ENCODE peak calls at places on chromosome 1, in four cellular contexts. One of them, this sample, is unnamed.

GRCh38 chr1:109788695-109789521 is 25.2 kb upstream of the EPS8L3 start:
- DNase-seq in right cardiac atrium: no peak
- DNase-seq in aorta: peak; percentile 72
- DNase-seq in stimulated activated CD4-positive, alpha-beta T cell treated with anti-CD3 and anti-CD28 coated beads, TNF-alpha, amount 100 ng/mL, for 1 hour: no peak
- DNase-seq in this sample: no peak

GRCh38 chr1:78236711-78237110 is 190.9 kb downstream of the GIPC2 start:
- DNase-seq in right cardiac atrium: no peak
- DNase-seq in aorta: no peak
- DNase-seq in stimulated activated CD4-positive, alpha-beta T cell treated with anti-CD3 and anti-CD28 coated beads, TNF-alpha, amount 100 ng/mL, for 1 hour: no peak
- DNase-seq in this sample: peak; percentile 20

GRCh38 chr1:32767641-32768040 is 49.5 kb downstream of the YARS1 start:
- DNase-seq in right cardiac atrium: peak; percentile 41
- DNase-seq in aorta: peak; percentile 66
- DNase-seq in stimulated activated CD4-positive, alpha-beta T cell treated with anti-CD3 and anti-CD28 coated beads, TNF-alpha, amount 100 ng/mL, for 1 hour: no peak
- DNase-seq in this sample: no peak

GRCh38 chr1:197320991-197321531 is 53.0 kb downstream of the CRB1 start:
- DNase-seq in right cardiac atrium: no peak
- DNase-seq in aorta: no peak
- DNase-seq in stimulated activated CD4-positive, alpha-beta T cell treated with anti-CD3 and anti-CD28 coated beads, TNF-alpha, amount 100 ng/mL, for 1 hour: no peak
- DNase-seq in this sample: peak; percentile 96

GRCh38 chr1:228390649-228391048 is 16.0 kb downstream of the TRIM11 start:
- DNase-seq in right cardiac atrium: no peak
- DNase-seq in aorta: no peak
- DNase-seq in stimulated activated CD4-positive, alpha-beta T cell treated with anti-CD3 and anti-CD28 coated beads, TNF-alpha, amount 100 ng/mL, for 1 hour: no peak
- DNase-seq in this sample: no peak

GRCh38 chr1:15849775-15850449 is 2.4 kb downstream of the SPEN start:
- DNase-seq in right cardiac atrium: no peak
- DNase-seq in aorta: no peak
- DNase-seq in stimulated activated CD4-positive, alpha-beta T cell treated with anti-CD3 and anti-CD28 coated beads, TNF-alpha, amount 100 ng/mL, for 1 hour: no peak
- DNase-seq in this sample: peak; percentile 80

GRCh38 chr1:246532519-246532918 is 25.4 kb upstream of the SMYD3 start:
- DNase-seq in right cardiac atrium: no peak
- DNase-seq in aorta: no peak
- DNase-seq in stimulated activated CD4-positive, alpha-beta T cell treated with anti-CD3 and anti-CD28 coated beads, TNF-alpha, amount 100 ng/mL, for 1 hour: no peak
- DNase-seq in this sample: no peak

GRCh38 chr1:170967042-170967910 is 31.9 kb downstream of the MROH9 start:
- DNase-seq in right cardiac atrium: no peak
- DNase-seq in aorta: no peak
- DNase-seq in stimulated activated CD4-positive, alpha-beta T cell treated with anti-CD3 and anti-CD28 coated beads, TNF-alpha, amount 100 ng/mL, for 1 hour: no peak
- DNase-seq in this sample: peak; percentile 66

GRCh38 chr1:56688522-56689026 is 43.5 kb downstream of the PRKAA2 start:
- DNase-seq in right cardiac atrium: no peak
- DNase-seq in aorta: no peak
- DNase-seq in stimulated activated CD4-positive, alpha-beta T cell treated with anti-CD3 and anti-CD28 coated beads, TNF-alpha, amount 100 ng/mL, for 1 hour: no peak
- DNase-seq in this sample: peak; percentile 85

GRCh38 chr1:43931711-43932660 is 1.6 kb upstream of the ARTN start:
- DNase-seq in right cardiac atrium: no peak
- DNase-seq in aorta: peak; percentile 61
- DNase-seq in stimulated activated CD4-positive, alpha-beta T cell treated with anti-CD3 and anti-CD28 coated beads, TNF-alpha, amount 100 ng/mL, for 1 hour: no peak
- DNase-seq in this sample: no peak

GRCh38 chr1:110647254-110647891 is 27.4 kb downstream of the KCNA3 start:
- DNase-seq in right cardiac atrium: no peak
- DNase-seq in aorta: no peak
- DNase-seq in stimulated activated CD4-positive, alpha-beta T cell treated with anti-CD3 and anti-CD28 coated beads, TNF-alpha, amount 100 ng/mL, for 1 hour: no peak
- DNase-seq in this sample: no peak

GRCh38 chr1:193850745-193851144 is 664.3 kb upstream of the B3GALT2 start:
- DNase-seq in right cardiac atrium: no peak
- DNase-seq in aorta: no peak
- DNase-seq in stimulated activated CD4-positive, alpha-beta T cell treated with anti-CD3 and anti-CD28 coated beads, TNF-alpha, amount 100 ng/mL, for 1 hour: no peak
- DNase-seq in this sample: peak; percentile 60

GRCh38 chr1:168693197-168693871 is 35.7 kb downstream of the DPT start:
- DNase-seq in right cardiac atrium: no peak
- DNase-seq in aorta: no peak
- DNase-seq in stimulated activated CD4-positive, alpha-beta T cell treated with anti-CD3 and anti-CD28 coated beads, TNF-alpha, amount 100 ng/mL, for 1 hour: no peak
- DNase-seq in this sample: no peak

GRCh38 chr1:183093066-183093668 is 69.9 kb downstream of the LAMC1 start:
- DNase-seq in right cardiac atrium: no peak
- DNase-seq in aorta: no peak
- DNase-seq in stimulated activated CD4-positive, alpha-beta T cell treated with anti-CD3 and anti-CD28 coated beads, TNF-alpha, amount 100 ng/mL, for 1 hour: no peak
- DNase-seq in this sample: no peak

GRCh38 chr1:62097464-62097863 is 97.2 kb upstream of the L1TD1 start:
- DNase-seq in right cardiac atrium: no peak
- DNase-seq in aorta: no peak
- DNase-seq in stimulated activated CD4-positive, alpha-beta T cell treated with anti-CD3 and anti-CD28 coated beads, TNF-alpha, amount 100 ng/mL, for 1 hour: no peak
- DNase-seq in this sample: no peak

This sample was measured in astrocyte of the hippocampus.